ENCODE peak calls at places on chromosomes 3 and 15, in eight cellular contexts. Q is H1, V is sigmoid colon, P is endothelial cell of umbilical vein, U is breast epithelium, D is GM23338, B is HL-60, X is HepG2. T is an unnamed sample.

GRCh38 chr15:59292393-59292792 is 80.3 kb downstream of the MYO1E start:
- DNase-seq in P (peak), U (no peak), V (no peak), D (peak), Q (no peak), B (no peak), X (peak), T (no peak)

GRCh38 chr3:45105855-45106655 is 40.1 kb downstream of the CDCP1 start:
- DNase-seq in U (no peak), V (no peak), P (peak), Q (no peak), B (peak), D (no peak), X (no peak), T (no peak)

GRCh38 chr15:25056484-25057429 is 102.0 kb downstream of the SNRPN start:
- DNase-seq in X (no peak), P (no peak), Q (no peak), D (peak), V (no peak), B (no peak), U (no peak), T (no peak)

GRCh38 chr3:147157629-147158028 is 248.7 kb downstream of the ZIC4 start:
- DNase-seq in B (no peak), D (no peak), V (no peak), X (no peak), Q (no peak), U (no peak), P (no peak), T (no peak)

GRCh38 chr15:52114656-52115055 is 2.1 kb upstream of the BCL2L10 start:
- DNase-seq in X (no peak), Q (no peak), U (no peak), V (no peak), P (peak), D (no peak), B (no peak), T (no peak)

GRCh38 chr3:133803474-133803873 is 2.1 kb upstream of the SRPRB start:
- DNase-seq in D (no peak), Q (no peak), U (no peak), V (no peak), P (no peak), X (no peak), B (no peak), T (no peak)

GRCh38 chr3:72036899-72037298 is 252.0 kb upstream of the PROK2 start:
- DNase-seq in V (no peak), X (no peak), Q (no peak), B (no peak), U (no peak), D (no peak), P (no peak), T (no peak)

GRCh38 chr15:78024141-78024567 is 53.4 kb downstream of the TBC1D2B start:
- DNase-seq in V (peak), X (no peak), Q (no peak), D (no peak), P (no peak), U (no peak), B (no peak), T (no peak)

GRCh38 chr3:33786565-33787327 is 11.7 kb upstream of the PDCD6IP start:
- DNase-seq in U (no peak), B (no peak), Q (no peak), V (no peak), D (peak), X (no peak), P (no peak), T (no peak)

GRCh38 chr3:20974389-20974788 is 776.6 kb downstream of the ZNF385D start:
- DNase-seq in P (no peak), Q (no peak), U (no peak), X (no peak), B (no peak), V (no peak), D (no peak), T (no peak)

GRCh38 chr3:182118081-182118480 is 406.4 kb downstream of the SOX2 start:
- DNase-seq in P (no peak), U (no peak), Q (no peak), X (no peak), V (no peak), D (no peak), B (no peak), T (no peak)

GRCh38 chr3:60363817-60364216 is 887.4 kb downstream of the FHIT start:
- DNase-seq in V (no peak), P (no peak), Q (no peak), B (no peak), D (no peak), X (no peak), U (no peak), T (no peak)

GRCh38 chr3:69119138-69119537 is 3.3 kb downstream of the LMOD3 start:
- DNase-seq in Q (no peak), U (no peak), P (no peak), D (no peak), X (no peak), V (no peak), B (no peak), T (no peak)

GRCh38 chr3:65950340-65951326 is 88.1 kb downstream of the MAGI1 start:
- DNase-seq in P (no peak), B (no peak), V (no peak), U (no peak), Q (peak), X (no peak), D (peak), T (peak)

GRCh38 chr3:53169045-53169831 is 8.2 kb downstream of the PRKCD start:
- DNase-seq in Q (no peak), X (peak), V (no peak), U (peak), B (peak), P (no peak), D (peak), T (no peak)

GRCh38 chr3:100703865-100704264 is 5.4 kb upstream of the TFG start:
- DNase-seq in P (no peak), D (no peak), Q (no peak), X (no peak), V (no peak), U (no peak), B (no peak), T (no peak)

GRCh38 chr3:144549161-144549560 is 577.5 kb downstream of the DIPK2A start:
- DNase-seq in V (no peak), B (no peak), X (no peak), Q (no peak), P (no peak), U (no peak), D (peak), T (no peak)

GRCh38 chr15:71538922-71539321 is 271.4 kb upstream of the NR2E3 start:
- DNase-seq in U (no peak), P (no peak), D (no peak), Q (no peak), B (no peak), X (no peak), V (no peak), T (no peak)

GRCh38 chr3:122635789-122636188 is 44.9 kb upstream of the PARP14 start:
- DNase-seq in B (no peak), V (no peak), Q (no peak), P (no peak), D (no peak), X (no peak), U (no peak), T (no peak)

GRCh38 chr3:148379763-148380162 is 317.9 kb upstream of the AGTR1 start:
- DNase-seq in P (peak), Q (no peak), U (no peak), D (peak), V (no peak), X (peak), B (no peak), T (no peak)

GRCh38 chr15:55221090-55222011 is 24.6 kb upstream of the RSL24D1 start:
- DNase-seq in Q (no peak), U (no peak), D (peak), P (peak), B (peak), V (no peak), X (peak), T (peak)

GRCh38 chr3:15982243-15982642 is 184.5 kb upstream of the ANKRD28 start:
- DNase-seq in B (no peak), X (no peak), U (no peak), Q (no peak), V (no peak), D (no peak), P (no peak), T (no peak)
- H3K27ac ChIP-seq in B (no peak), X (no peak), U (no peak), Q (no peak), V (no peak), D (no peak), P (no peak), T (no peak)

DNA sequence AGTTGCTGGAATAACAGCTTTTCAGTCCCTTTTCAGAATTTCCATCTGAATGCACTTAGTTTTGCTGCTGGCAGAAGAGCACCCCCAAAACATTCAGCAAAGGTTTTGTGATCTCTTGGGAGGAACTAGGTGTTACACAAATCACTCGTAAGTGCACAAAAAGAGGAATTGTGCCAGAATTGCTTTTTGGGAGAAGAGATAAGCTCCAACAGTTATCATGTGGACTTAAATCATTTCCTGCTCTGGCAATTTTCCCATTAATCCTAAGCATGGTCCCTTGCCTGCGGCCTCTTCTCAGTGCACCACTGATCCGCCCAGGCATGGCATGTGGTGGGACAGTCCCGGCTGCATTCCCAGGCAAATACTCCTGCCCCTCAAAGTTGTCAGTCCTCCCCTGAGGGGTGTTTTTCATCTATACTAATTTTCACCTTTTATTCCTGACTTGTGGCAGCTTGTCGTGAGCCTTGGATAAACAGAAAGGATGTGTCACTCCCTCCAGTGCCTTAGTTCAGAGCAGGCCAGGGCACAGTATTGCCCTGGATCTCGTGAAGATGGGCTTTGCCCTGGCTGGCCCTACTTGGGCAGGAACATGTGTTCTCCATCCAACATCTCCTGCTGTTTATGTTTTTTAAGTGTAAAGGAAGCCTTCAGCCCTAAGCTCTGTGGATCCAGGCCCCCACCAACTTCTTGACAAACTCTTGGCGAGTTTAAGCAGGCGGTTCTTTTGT is 44.6 kb upstream of the VILL start:
- DNase-seq in V (no peak), X (no peak), P (peak), D (no peak), U (no peak), B (no peak), Q (no peak), T (peak)
- TF ChIP-seq POLR2AphosphoS5 in V (no peak), X (no peak), P (peak), D (no peak), U (no peak), B (no peak), Q (no peak), T (peak)

GRCh38 chr3:13044496-13045244 is 28.6 kb downstream of the IQSEC1 start:
- DNase-seq in P (no peak), X (no peak), D (no peak), U (no peak), Q (no peak), B (no peak), V (no peak), T (no peak)
- H3K27ac ChIP-seq in P (no peak), X (no peak), D (no peak), U (no peak), Q (no peak), B (no peak), V (no peak), T (no peak)

GRCh38 chr15:45137703-45138102 is 7.9 kb downstream of the DUOX1 start:
- DNase-seq in Q (no peak), D (no peak), V (no peak), X (no peak), B (no peak), P (no peak), U (no peak), T (no peak)

GRCh38 chr15:45140851-45141250 is 11.1 kb downstream of the DUOX1 start:
- DNase-seq in Q (no peak), X (no peak), U (no peak), D (no peak), B (no peak), P (no peak), V (no peak), T (no peak)

GRCh38 chr15:45141386-45141785 is 11.6 kb downstream of the DUOX1 start:
- DNase-seq in U (no peak), P (no peak), Q (no peak), X (no peak), B (no peak), D (no peak), V (no peak), T (no peak)

GRCh38 chr15:45138814-45139765 is 9.3 kb downstream of the DUOX1 start:
- DNase-seq in U (no peak), Q (no peak), P (no peak), B (no peak), D (no peak), V (no peak), X (no peak), T (no peak)

DNA sequence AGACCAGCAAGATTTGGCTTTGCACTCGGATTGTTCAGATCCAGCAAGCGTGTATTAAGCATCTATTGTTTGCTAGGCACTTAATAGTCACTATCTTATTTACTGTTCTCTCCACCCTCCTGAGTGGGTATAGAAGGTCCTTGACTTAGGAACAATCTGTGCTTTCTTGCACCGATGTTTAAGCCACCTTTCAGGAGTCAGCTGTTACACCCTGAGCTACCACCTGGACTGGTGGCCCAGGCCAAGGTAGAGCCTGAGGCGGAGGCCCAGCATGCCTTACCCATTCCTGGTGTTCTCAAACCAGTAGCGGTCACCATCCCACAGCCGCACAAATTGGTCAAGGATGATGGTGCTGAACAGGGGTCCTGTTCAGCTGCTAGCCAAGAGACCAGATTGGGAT is 10.0 kb downstream of the DUOX1 start:
- DNase-seq in U (no peak), X (no peak), Q (no peak), P (no peak), B (no peak), V (no peak), D (no peak), T (no peak)
- TF ChIP-seq POLR2AphosphoS5 in U (no peak), X (no peak), Q (no peak), P (no peak), B (no peak), V (no peak), D (no peak), T (no peak)

DNA sequence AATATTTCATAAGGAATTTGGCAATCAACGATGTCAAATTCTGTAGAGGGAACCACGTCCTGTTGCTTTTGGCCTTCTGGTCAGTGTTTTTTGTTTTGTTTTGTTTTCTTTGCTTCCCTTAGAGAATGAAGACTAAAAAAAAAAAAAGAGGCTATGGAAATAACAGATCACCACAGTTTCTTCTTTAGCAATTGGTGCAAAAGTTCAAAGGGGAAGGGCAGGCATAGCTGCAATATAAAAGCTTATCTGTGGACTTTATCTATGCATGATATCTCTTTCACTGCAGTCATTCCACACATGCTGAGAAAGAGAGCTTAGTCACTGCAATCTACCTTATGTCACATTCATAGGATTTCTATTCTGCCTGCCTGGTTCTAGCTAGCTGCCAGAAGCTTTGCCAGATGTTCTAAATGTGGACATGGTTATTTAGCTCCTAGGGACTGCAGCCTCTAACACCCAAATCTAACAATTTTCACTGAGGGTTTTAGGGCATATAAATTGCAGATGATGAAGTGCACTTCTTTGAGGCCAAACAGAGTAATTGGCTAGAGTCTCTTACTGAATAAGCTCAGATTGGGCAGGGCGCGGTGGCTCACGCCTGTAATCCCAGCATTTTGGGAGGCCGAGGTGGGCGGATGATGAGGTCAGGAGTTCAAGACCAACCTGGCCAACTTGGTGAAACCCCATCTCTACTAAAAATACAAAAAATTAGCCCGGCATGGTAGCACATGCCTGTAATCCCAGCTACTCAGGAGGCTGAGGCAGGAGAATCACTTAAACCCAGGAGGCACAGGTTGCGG is 637.2 kb downstream of the NTRK3 start:
- DNase-seq in P (peak), B (no peak), V (no peak), U (no peak), X (no peak), D (no peak), Q (no peak), T (no peak)
- H3K27ac ChIP-seq in P (peak), B (no peak), V (peak), U (peak), X (no peak), D (no peak), Q (no peak), T (no peak)

GRCh38 chr3:195240171-195240701 is 30.7 kb downstream of the XXYLT1 start:
- DNase-seq in V (peak), X (peak), B (no peak), P (no peak), U (peak), D (no peak), Q (no peak), T (no peak)
- TF ChIP-seq POLR2AphosphoS5 in V (peak), X (no peak), B (no peak), P (no peak), U (no peak), D (no peak), Q (no peak), T (no peak)

T was measured in SK-N-MC.